ENCODE peak calls at places on chromosomes 11 and 22, in four cellular contexts. D, T, I and Q are unnamed samples.

GRCh38 chr22:44455151-44455962 is 42.7 kb downstream of the RTL6 start:
- DNase-seq in I (peak), D (no peak), T (peak), Q (no peak)

GRCh38 chr11:1842149-1843097 is 3.6 kb downstream of the TNNI2 start:
- DNase-seq in T (no peak), I (no peak), D (no peak), Q (no peak)

GRCh38 chr22:28381427-28382167 is 298.0 kb downstream of the TTC28 start:
- DNase-seq in I (no peak), D (no peak), T (no peak), Q (no peak)

GRCh38 chr11:102347526-102348331 is 715 bp downstream of the BIRC2 start:
- DNase-seq in D (peak), T (no peak), I (peak), Q (no peak)

GRCh38 chr11:3037041-3037944 is 19.9 kb downstream of the CARS1 start:
- DNase-seq in I (peak), T (peak), D (peak), Q (peak)

GRCh38 chr11:48013269-48013901 is 33.0 kb downstream of the PTPRJ start:
- DNase-seq in D (no peak), T (peak), I (peak), Q (no peak)

GRCh38 chr11:122421684-122422083 is 233.8 kb upstream of the UBASH3B start:
- DNase-seq in I (no peak), D (no peak), T (no peak), Q (no peak)

GRCh38 chr11:31421840-31422239 is 52.2 kb downstream of the DNAJC24 start:
- DNase-seq in I (no peak), D (no peak), T (no peak), Q (no peak)

GRCh38 chr11:9073826-9074225 is 17.6 kb downstream of the SCUBE2 start:
- DNase-seq in D (no peak), I (no peak), T (no peak), Q (no peak)

GRCh38 chr22:37911273-37911672 is 5.2 kb downstream of the MICALL1 start:
- DNase-seq in I (no peak), D (no peak), T (no peak), Q (no peak)